ENCODE peak calls at places on chromosome 1, in nine cellular contexts. E is NCI-H460; B is foreskin fibroblast; Y is activated naive CD4-positive, alpha-beta T cell treated with Interleukin-2 at 50 U/mL for 16 hours; M is coronary artery; G is psoas muscle; Q is lower lobe of right lung; T is iPS-NIHi11; I is BJ. H is an unnamed sample.

GRCh38 chr1:58858344-58858673 is 74.5 kb upstream of the JUN start:
- DNase-seq in Q (no peak), B (no peak), Y (peak), E (no peak), M (no peak), T (peak), G (no peak), I (no peak), H (no peak)

GRCh38 chr1:207393610-207394009 is 60.5 kb upstream of the CR2 start:
- DNase-seq in B (peak), Q (no peak), I (peak), T (no peak), Y (no peak), M (no peak), G (no peak), E (peak), H (peak)

GRCh38 chr1:187045371-187045770 is 216.6 kb downstream of the PLA2G4A start:
- DNase-seq in G (no peak), I (no peak), E (no peak), B (no peak), Q (no peak), T (no peak), Y (no peak), M (no peak), H (no peak)

GRCh38 chr1:2469103-2469940 is 6.8 kb upstream of the PLCH2 start:
- DNase-seq in Q (no peak), I (no peak), E (no peak), T (no peak), G (no peak), M (no peak), Y (no peak), B (no peak), H (no peak)

GRCh38 chr1:11940260-11940921 is 5.9 kb downstream of the PLOD1 start:
- DNase-seq in B (peak), E (no peak), Y (no peak), G (no peak), T (no peak), M (no peak), I (no peak), Q (no peak), H (peak)

GRCh38 chr1:1205769-1206375 is 520 bp downstream of the TNFRSF18 start:
- DNase-seq in Y (peak), T (no peak), I (no peak), E (no peak), M (no peak), G (peak), B (no peak), Q (peak), H (no peak)

GRCh38 chr1:208381481-208381880 is 137.3 kb upstream of the PLXNA2 start:
- DNase-seq in T (no peak), B (no peak), Y (no peak), M (no peak), I (no peak), E (no peak), G (no peak), Q (no peak), H (no peak)

GRCh38 chr1:2314297-2314802 is 77.0 kb downstream of the MORN1 start:
- DNase-seq in T (peak), Y (no peak), M (no peak), I (no peak), B (peak), G (peak), E (peak), Q (peak), H (peak)

GRCh38 chr1:17913326-17914115 is 158.4 kb downstream of the ACTL8 start:
- DNase-seq in Q (no peak), I (no peak), Y (no peak), E (no peak), G (no peak), B (no peak), M (no peak), T (no peak), H (no peak)

GRCh38 chr1:2861143-2861987 is 59.9 kb upstream of the TTC34 start:
- DNase-seq in I (no peak), E (no peak), B (no peak), Q (peak), Y (no peak), T (no peak), M (no peak), G (peak), H (no peak)

H was measured in AG20443.